ENCODE peak calls at places on chromosomes 1 and 21, in ten cellular contexts. M is activated CD4-positive, CD25-positive, alpha-beta regulatory T cell; C is NCI-H1694 treated with DMSO at 0.1 percent for 48 hours; R is stimulated activated CD8-positive, alpha-beta memory T cell treated with anti-CD3 and anti-CD28 coated beads, Interleukin-15, amount 100 ng/mL, for 4 hours; E is T-helper 1 cell; T is foreskin keratinocyte; B is NCI-H2081; L is posterior cingulate gyrus; I is endothelial cell; J is GM12864. U is an unnamed sample.

GRCh38 chr1:22773981-22774471 is 63.4 kb downstream of the EPHB2 start:
- DNase-seq in M (no peak), C (no peak), R (no peak), E (no peak), T (no peak), B (no peak), L (no peak), I (peak), J (no peak), U (no peak)

GRCh38 chr1:206508956-206509355 is 1.6 kb downstream of the RASSF5 start:
- DNase-seq in M (no peak), C (peak), R (no peak), E (no peak), T (no peak), B (no peak), L (no peak), I (no peak), J (no peak), U (peak)

GRCh38 chr1:1432951-1433803 is 2.3 kb upstream of the VWA1 start:
- DNase-seq in M (no peak), C (peak), R (no peak), E (no peak), T (no peak), B (no peak), L (peak), I (peak), J (no peak), U (peak)

GRCh38 chr1:3506041-3506440 is 51.6 kb downstream of the ARHGEF16 start:
- DNase-seq in M (no peak), C (no peak), R (no peak), E (no peak), T (no peak), B (no peak), L (no peak), I (no peak), J (no peak), U (no peak)

GRCh38 chr1:150162862-150163706 is 13.4 kb downstream of the PLEKHO1 start:
- DNase-seq in M (no peak), C (peak), R (no peak), E (peak), T (peak), B (no peak), L (peak), I (peak), J (peak), U (peak)

GRCh38 chr1:97581614-97582051 is 339.2 kb downstream of the DPYD start:
- DNase-seq in M (no peak), C (no peak), R (no peak), E (no peak), T (peak), B (no peak), L (no peak), I (no peak), J (no peak), U (no peak)

GRCh38 chr1:243256590-243256989 is 749 bp downstream of the SDCCAG8 start:
- DNase-seq in M (no peak), C (no peak), R (no peak), E (no peak), T (no peak), B (peak), L (no peak), I (no peak), J (no peak), U (no peak)

GRCh38 chr1:228109962-228110488 is 926 bp upstream of the MRPL55 start:
- DNase-seq in M (no peak), C (no peak), R (no peak), E (no peak), T (no peak), B (peak), L (no peak), I (no peak), J (no peak), U (no peak)

GRCh38 chr1:245858683-245859509 is 648.2 kb downstream of the SMYD3 start:
- DNase-seq in M (no peak), C (peak), R (no peak), E (no peak), T (peak), B (peak), L (no peak), I (no peak), J (no peak), U (no peak)

GRCh38 chr1:107378602-107379265 is 237.9 kb downstream of the NTNG1 start:
- DNase-seq in M (no peak), C (no peak), R (no peak), E (no peak), T (no peak), B (no peak), L (no peak), I (no peak), J (no peak), U (no peak)

GRCh38 chr1:6007318-6008083 is 15.3 kb upstream of the NPHP4 start:
- DNase-seq in M (no peak), C (no peak), R (no peak), E (peak), T (no peak), B (no peak), L (peak), I (no peak), J (no peak), U (peak)

GRCh38 chr21:36719614-36720013 is 20.7 kb downstream of the SIM2 start:
- DNase-seq in M (no peak), C (no peak), R (no peak), E (no peak), T (no peak), B (no peak), L (peak), I (no peak), J (no peak), U (peak)

GRCh38 chr1:27403065-27403726 is 10.8 kb downstream of the GPR3 start:
- DNase-seq in M (no peak), C (no peak), R (no peak), E (no peak), T (no peak), B (no peak), L (peak), I (no peak), J (no peak), U (peak)

GRCh38 chr1:46202975-46203737 is at the start of gene LURAP1:
- DNase-seq in M (no peak), C (peak), R (no peak), E (peak), T (peak), B (peak), L (peak), I (peak), J (no peak), U (peak)

GRCh38 chr21:42068256-42068545 is 2.9 kb upstream of the UMODL1 start:
- DNase-seq in M (no peak), C (no peak), R (no peak), E (no peak), T (no peak), B (no peak), L (peak), I (no peak), J (no peak), U (no peak)

GRCh38 chr1:14924012-14924452 is 229.5 kb upstream of the TMEM51 start:
- DNase-seq in M (no peak), C (no peak), R (no peak), E (peak), T (no peak), B (no peak), L (peak), I (peak), J (no peak), U (peak)

GRCh38 chr1:111976332-111976731 is 13.1 kb downstream of the KCND3 start:
- DNase-seq in M (no peak), C (no peak), R (no peak), E (no peak), T (peak), B (no peak), L (no peak), I (no peak), J (no peak), U (no peak)

GRCh38 chr1:207619833-207620572 is 24.9 kb upstream of the CR1L start:
- DNase-seq in M (no peak), C (peak), R (no peak), E (peak), T (peak), B (peak), L (no peak), I (peak), J (no peak), U (no peak)

GRCh38 chr21:45509566-45510465 is 32.4 kb downstream of the SLC19A1 start:
- DNase-seq in M (no peak), C (no peak), R (no peak), E (no peak), T (no peak), B (no peak), L (peak), I (no peak), J (no peak), U (peak)

GRCh38 chr1:11893907-11894251 is 32.3 kb downstream of the KIAA2013 start:
- DNase-seq in M (peak), C (peak), R (peak), E (peak), T (peak), B (peak), L (peak), I (peak), J (peak), U (peak)

GRCh38 chr1:106798991-106799390 is 257.5 kb upstream of the PRMT6 start:
- DNase-seq in M (no peak), C (no peak), R (no peak), E (no peak), T (no peak), B (no peak), L (no peak), I (no peak), J (no peak), U (no peak)

GRCh38 chr1:86765073-86765472 is 60.7 kb downstream of the SH3GLB1 start:
- DNase-seq in M (no peak), C (no peak), R (no peak), E (no peak), T (no peak), B (no peak), L (no peak), I (no peak), J (no peak), U (no peak)

GRCh38 chr1:64563958-64564565 is 94.1 kb downstream of the CACHD1 start:
- DNase-seq in M (no peak), C (no peak), R (no peak), E (no peak), T (no peak), B (no peak), L (no peak), I (no peak), J (no peak), U (no peak)

GRCh38 chr1:114219247-114219872 is 65.7 kb upstream of the SYT6 start:
- DNase-seq in M (no peak), C (peak), R (no peak), E (no peak), T (no peak), B (no peak), L (no peak), I (no peak), J (no peak), U (no peak)

GRCh38 chr1:151327903-151328674 is 873 bp upstream of the PI4KB start:
- DNase-seq in M (no peak), C (no peak), R (no peak), E (no peak), T (no peak), B (peak), L (no peak), I (peak), J (no peak), U (peak)